ENCODE peak calls at places on chromosomes 4 and X, in six cellular contexts. F, R, B, C, H and S are unnamed samples.

GRCh38 chr4:53734182-53734581 is 142.9 kb upstream of the LNX1 start:
- DNase-seq in F (no peak), H (no peak), R (no peak), C (no peak), B (no peak), S (no peak)

GRCh38 chr4:122300776-122301175 is 78.0 kb upstream of the ADAD1 start:
- DNase-seq in F (no peak), B (no peak), R (no peak), H (no peak), C (peak), S (no peak)

GRCh38 chrX:130416785-130417184 is 15.0 kb downstream of the RBMX2 start:
- DNase-seq in R (no peak), F (no peak), B (no peak), C (no peak), H (no peak), S (no peak)

GRCh38 chrX:13223868-13224555 is 95.8 kb downstream of the ATXN3L start:
- DNase-seq in R (peak), H (peak), B (peak), F (no peak), C (peak), S (peak)

GRCh38 chr4:73609688-73610087 is 10.5 kb downstream of the RASSF6 start:
- DNase-seq in H (peak), B (no peak), F (no peak), R (no peak), C (no peak), S (peak)

GRCh38 chrX:57951666-57952319 is 41.5 kb upstream of the ZXDA start:
- DNase-seq in R (no peak), F (peak), H (no peak), B (no peak), C (no peak), S (no peak)

GRCh38 chr4:183175631-183176232 is 76.7 kb downstream of the WWC2 start:
- DNase-seq in R (no peak), F (no peak), H (peak), C (peak), B (peak), S (peak)

GRCh38 chrX:135931644-135932487 is 38.4 kb downstream of the SAGE1 start:
- DNase-seq in C (peak), B (peak), F (peak), H (peak), R (peak), S (peak)

GRCh38 chr4:94890579-94890978 is 132.8 kb downstream of the BMPR1B start:
- DNase-seq in R (no peak), H (no peak), F (no peak), C (no peak), B (no peak), S (no peak)

GRCh38 chr4:184599492-184600135 is 49.6 kb downstream of the CASP3 start:
- DNase-seq in F (no peak), R (no peak), C (peak), B (no peak), H (peak), S (peak)

GRCh38 chrX:49844622-49845021 is 15.5 kb downstream of the PAGE4 start:
- DNase-seq in H (no peak), B (no peak), R (no peak), F (no peak), C (no peak), S (no peak)

GRCh38 chrX:13376857-13377441 is 57.1 kb upstream of the ATXN3L start:
- DNase-seq in F (no peak), H (peak), C (peak), R (no peak), B (peak), S (peak)

GRCh38 chrX:24231169-24231568 is 81.6 kb downstream of the ZFX start:
- DNase-seq in B (peak), R (no peak), H (peak), F (no peak), C (peak), S (peak)

GRCh38 chr4:82560853-82561744 is 689 bp downstream of the TMEM150C start:
- DNase-seq in F (peak), H (no peak), B (no peak), C (peak), R (no peak), S (no peak)

GRCh38 chrX:117843749-117844148 is 272.9 kb downstream of the KLHL13 start:
- DNase-seq in F (no peak), B (no peak), C (no peak), H (no peak), R (no peak), S (no peak)

GRCh38 chr4:155305619-155306018 is 71.1 kb downstream of the MAP9 start:
- DNase-seq in R (no peak), C (no peak), F (no peak), B (no peak), H (no peak), S (no peak)

DNA sequence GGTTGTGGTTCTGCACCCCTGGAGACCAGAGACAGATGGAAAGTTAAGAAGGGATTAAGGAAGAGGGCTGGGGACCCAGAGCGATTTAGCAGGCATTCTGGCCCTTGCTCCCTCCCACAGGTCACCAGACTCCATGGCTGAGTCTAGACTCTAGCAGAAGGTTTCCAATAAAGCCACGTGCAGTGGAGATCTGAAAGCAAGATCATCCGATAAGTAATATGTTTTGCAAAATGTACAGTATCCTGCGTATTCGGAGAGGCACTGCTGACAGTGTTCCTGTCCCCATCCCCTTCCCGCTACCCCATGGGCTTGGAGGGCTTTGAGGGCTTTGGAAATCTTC is 531 bp upstream of the GPRIN3 start:
- DNase-seq in F (no peak), R (no peak), C (peak), B (no peak), H (no peak), S (no peak)
- H3K4me3 ChIP-seq in F (peak), R (no peak), C (peak), B (peak), H (peak), S (peak)

DNA sequence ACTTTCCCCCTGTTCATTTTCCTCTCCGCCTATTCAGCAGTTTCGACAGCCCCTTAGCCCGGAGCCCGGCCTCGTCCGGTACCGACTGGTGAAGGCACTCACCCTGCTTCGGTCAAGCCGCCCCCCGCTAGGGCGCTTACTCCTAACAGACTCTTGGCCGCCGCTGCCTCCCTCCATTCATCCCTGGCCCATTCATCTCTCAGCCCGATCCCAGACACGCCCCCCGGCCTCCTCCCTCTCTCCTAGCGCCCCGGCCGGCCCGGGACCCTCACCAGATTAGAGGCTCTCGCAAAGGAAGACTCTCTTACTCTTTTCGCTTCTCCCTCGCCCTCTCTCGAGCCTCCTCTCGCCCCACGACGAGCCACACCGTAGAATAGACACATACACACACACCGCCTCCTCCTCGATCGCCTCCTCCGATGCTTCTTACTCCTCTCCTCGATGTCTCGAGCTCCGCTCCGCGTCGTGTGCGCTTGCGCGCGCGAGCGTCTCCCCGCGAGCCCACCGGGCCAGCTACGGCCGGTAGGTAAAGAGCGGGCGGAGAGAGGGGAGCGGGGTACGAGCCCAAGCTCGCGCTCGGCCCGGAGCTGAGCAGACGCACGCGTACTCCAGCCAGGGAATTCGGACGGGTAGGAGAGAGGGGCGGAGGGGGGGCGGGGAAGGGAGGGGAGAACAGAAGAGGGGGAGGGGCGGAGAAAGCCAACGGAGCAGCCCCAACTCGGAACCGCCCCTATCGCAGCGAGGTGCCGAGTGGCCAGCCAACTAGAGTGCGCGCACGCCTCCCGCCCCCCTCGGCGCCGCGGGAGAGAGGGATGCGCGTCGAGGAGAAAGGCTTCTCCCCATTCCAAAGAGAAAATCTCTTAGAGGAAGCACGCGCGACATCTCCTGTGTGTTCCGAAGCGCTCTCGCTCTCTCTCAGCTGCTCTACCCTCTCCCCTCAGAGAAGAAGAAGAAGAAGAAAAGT is at the start of gene WNK3:
- DNase-seq in R (peak), F (peak), H (peak), B (peak), C (peak), S (peak)
- H3K4me3 ChIP-seq in R (peak), F (peak), H (peak), B (peak), C (peak), S (peak)

GRCh38 chrX:139691843-139692505 is 16.0 kb downstream of the MCF2 start:
- DNase-seq in F (no peak), B (no peak), R (peak), H (no peak), C (peak), S (peak)
- H3K4me3 ChIP-seq in F (peak), B (peak), R (no peak), H (peak), C (peak), S (peak)

GRCh38 chrX:97060019-97060418 is 176.3 kb downstream of the RPA4 start:
- DNase-seq in B (no peak), C (no peak), H (no peak), R (peak), F (no peak), S (no peak)

GRCh38 chrX:97066381-97066780 is 182.7 kb downstream of the RPA4 start:
- DNase-seq in H (no peak), F (no peak), R (no peak), C (no peak), B (no peak), S (no peak)

GRCh38 chrX:97070346-97070745 is 186.6 kb downstream of the RPA4 start:
- DNase-seq in R (no peak), C (no peak), H (peak), F (no peak), B (no peak), S (peak)

GRCh38 chrX:97065066-97065465 is 181.4 kb downstream of the RPA4 start:
- DNase-seq in H (no peak), C (no peak), R (no peak), F (no peak), B (no peak), S (no peak)

DNA sequence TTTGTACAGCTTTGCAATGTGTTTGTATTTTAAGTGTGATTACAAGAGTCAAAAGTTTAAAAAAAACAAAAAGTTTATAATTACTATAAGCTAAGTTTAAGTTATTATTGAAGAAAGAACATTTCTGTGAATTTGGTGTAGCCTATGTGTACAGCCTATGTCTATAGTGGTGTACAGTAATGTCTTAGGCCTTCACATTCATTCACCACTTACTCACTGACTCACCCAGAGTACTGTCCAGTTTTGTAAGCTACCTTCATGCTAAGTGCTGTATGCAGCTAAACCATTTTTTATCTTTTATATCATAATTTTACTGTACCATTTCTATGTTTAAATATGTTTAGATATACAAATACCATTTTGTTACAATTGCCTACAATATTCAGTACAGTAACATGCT is 182.3 kb downstream of the RPA4 start:
- DNase-seq in F (no peak), R (no peak), C (peak), B (no peak), H (peak), S (peak)
- H3K4me3 ChIP-seq in F (no peak), R (no peak), C (no peak), B (no peak), H (no peak), S (no peak)

DNA sequence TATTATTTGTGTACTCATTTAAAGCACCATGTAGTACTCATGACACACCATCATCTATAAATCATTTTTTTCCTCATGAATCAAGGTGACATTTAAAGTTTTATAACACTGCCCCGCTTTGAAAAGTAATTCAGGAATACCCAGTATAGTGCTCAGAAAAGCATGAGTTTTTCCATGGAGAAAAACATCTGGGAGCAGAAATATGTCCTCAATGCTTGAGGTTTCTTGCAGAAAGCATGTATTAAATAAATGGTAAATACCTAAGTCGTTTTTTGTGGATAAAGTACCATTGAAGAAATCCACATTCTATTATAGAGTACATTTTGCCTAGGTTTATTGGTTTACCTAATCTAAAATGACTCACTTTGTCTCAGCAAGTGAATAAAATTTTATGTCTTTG is 66.2 kb downstream of the UBA6 start:
- DNase-seq in C (no peak), H (no peak), R (no peak), B (no peak), F (no peak), S (no peak)
- H3K4me3 ChIP-seq in C (no peak), H (no peak), R (no peak), B (no peak), F (no peak), S (no peak)

GRCh38 chr4:52713456-52713937 is 37.7 kb downstream of the ERVMER34-1 start:
- DNase-seq in R (peak), F (no peak), H (peak), B (no peak), C (no peak), S (no peak)
- H3K4me3 ChIP-seq in R (peak), F (peak), H (peak), B (peak), C (peak), S (peak)

DNA sequence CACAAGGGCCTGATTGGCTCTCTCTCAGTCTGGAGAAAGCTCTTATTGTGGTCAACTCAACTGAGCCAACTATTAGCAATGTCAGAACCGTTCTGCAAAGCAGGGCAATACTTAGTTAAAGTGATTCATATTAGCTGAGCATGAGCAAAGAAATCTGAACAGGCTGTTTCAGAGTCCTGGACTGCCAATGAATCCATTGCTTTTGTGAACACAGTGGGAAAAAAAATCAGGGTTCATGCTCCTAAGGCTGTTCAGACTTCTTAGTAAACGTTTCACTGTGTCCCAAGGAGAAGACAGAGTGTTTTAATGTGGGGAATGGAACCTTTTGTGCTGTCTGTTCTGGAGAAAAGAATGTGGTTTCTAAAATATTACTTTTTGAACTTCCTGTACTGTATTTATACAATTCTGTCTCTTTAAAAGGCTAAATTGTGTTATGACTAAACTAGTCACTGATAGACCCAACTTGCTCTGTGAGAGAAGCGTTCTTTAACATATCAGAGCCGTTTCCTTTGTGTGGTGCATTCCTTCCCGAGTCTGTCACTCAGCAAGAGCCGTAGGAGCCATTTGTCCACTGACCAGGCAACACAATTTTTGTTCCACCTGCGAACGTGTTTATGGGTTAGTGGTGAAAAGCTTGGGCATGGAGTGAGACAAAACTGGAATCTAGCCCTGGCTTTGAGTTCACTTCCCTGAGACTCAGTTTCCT is 366.1 kb downstream of the FBXO8 start:
- DNase-seq in H (peak), F (no peak), R (peak), C (peak), B (no peak), S (peak)
- H3K4me3 ChIP-seq in H (no peak), F (no peak), R (no peak), C (peak), B (no peak), S (peak)

GRCh38 chrX:40976971-40977370 is 108.3 kb upstream of the USP9X start:
- DNase-seq in F (no peak), H (peak), R (no peak), C (no peak), B (no peak), S (no peak)
- H3K4me3 ChIP-seq in F (no peak), H (no peak), R (no peak), C (no peak), B (no peak), S (no peak)

GRCh38 chrX:11786862-11787261 is 28.8 kb downstream of the MSL3 start:
- DNase-seq in F (no peak), R (no peak), H (peak), B (no peak), C (no peak), S (peak)
- H3K4me3 ChIP-seq in F (no peak), R (no peak), H (no peak), B (no peak), C (peak), S (peak)

GRCh38 chr4:80138556-80139538 is 58.5 kb upstream of the PRDM8 start:
- DNase-seq in H (peak), C (peak), B (no peak), F (no peak), R (no peak), S (peak)
- H3K4me3 ChIP-seq in H (no peak), C (no peak), B (no peak), F (no peak), R (no peak), S (no peak)